ENCODE peak calls at places on chromosomes 1 and 21, in four cellular contexts. M is K562, Y is HEK293T, D is HepG2. C is an unnamed sample.
A peak's percentile ranks its signal among the peaks of the same experiment; 100 is the strongest.

GRCh38 chr1:13593511-13594131 is 10.0 kb downstream of the PDPN start:
- DNase-seq in M (no peak), Y (no peak), D (no peak), C (no peak)

GRCh38 chr1:212667223-212668139 is 32.2 kb downstream of the BATF3 start:
- DNase-seq in M (no peak), Y (no peak), D (peak; percentile 42), C (no peak)

GRCh38 chr1:160101717-160102522 is 3.5 kb upstream of the IGSF8 start:
- DNase-seq in M (no peak), Y (no peak), D (no peak), C (no peak)

GRCh38 chr1:24536391-24536840 is 19.5 kb upstream of the NCMAP start:
- DNase-seq in M (no peak), Y (no peak), D (peak; percentile 35), C (peak; percentile 82)

GRCh38 chr1:54280652-54281051 is 80.7 kb downstream of the MRPL37 start:
- DNase-seq in M (no peak), Y (no peak), D (no peak), C (no peak)

GRCh38 chr1:103489881-103490280 is 35.6 kb upstream of the RNPC3 start:
- DNase-seq in M (no peak), Y (peak; percentile 8), D (no peak), C (no peak)

GRCh38 chr1:29417971-29418370 is 181.6 kb downstream of the PTPRU start:
- DNase-seq in M (no peak), Y (no peak), D (no peak), C (no peak)

GRCh38 chr21:16912075-16912474 is 600.8 kb upstream of the CXADR start:
- DNase-seq in M (no peak), Y (no peak), D (no peak), C (no peak)

GRCh38 chr1:16926491-16927195 is 4.9 kb downstream of the CROCC start:
- DNase-seq in M (no peak), Y (no peak), D (no peak), C (no peak)

GRCh38 chr1:198986442-198986841 is 347.6 kb downstream of the PTPRC start:
- DNase-seq in M (no peak), Y (no peak), D (no peak), C (no peak)

GRCh38 chr1:2275796-2276536 is 47.8 kb downstream of the SKI start:
- DNase-seq in M (peak; percentile 51), Y (no peak), D (no peak), C (no peak)

GRCh38 chr1:60277269-60277668 is 203.7 kb upstream of the C1orf87 start:
- DNase-seq in M (no peak), Y (no peak), D (no peak), C (no peak)

GRCh38 chr1:44220001-44220751 is 6.9 kb downstream of the DMAP1 start:
- DNase-seq in M (no peak), Y (no peak), D (no peak), C (no peak)

GRCh38 chr1:1776672-1777393 is 1.4 kb downstream of the NADK start:
- DNase-seq in M (no peak), Y (no peak), D (no peak), C (no peak)

GRCh38 chr1:213275293-213275692 is 224.3 kb downstream of the RPS6KC1 start:
- DNase-seq in M (no peak), Y (no peak), D (no peak), C (no peak)

GRCh38 chr1:208239518-208240381 is 4.4 kb downstream of the PLXNA2 start:
- DNase-seq in M (no peak), Y (no peak), D (peak; percentile 54), C (no peak)

GRCh38 chr1:181310560-181310959 is 172.8 kb upstream of the CACNA1E start:
- DNase-seq in M (no peak), Y (no peak), D (peak; percentile 50), C (no peak)
- TF ChIP-seq FOXK2 in M (no peak), Y (no peak), D (no peak), C (no peak)

DNA sequence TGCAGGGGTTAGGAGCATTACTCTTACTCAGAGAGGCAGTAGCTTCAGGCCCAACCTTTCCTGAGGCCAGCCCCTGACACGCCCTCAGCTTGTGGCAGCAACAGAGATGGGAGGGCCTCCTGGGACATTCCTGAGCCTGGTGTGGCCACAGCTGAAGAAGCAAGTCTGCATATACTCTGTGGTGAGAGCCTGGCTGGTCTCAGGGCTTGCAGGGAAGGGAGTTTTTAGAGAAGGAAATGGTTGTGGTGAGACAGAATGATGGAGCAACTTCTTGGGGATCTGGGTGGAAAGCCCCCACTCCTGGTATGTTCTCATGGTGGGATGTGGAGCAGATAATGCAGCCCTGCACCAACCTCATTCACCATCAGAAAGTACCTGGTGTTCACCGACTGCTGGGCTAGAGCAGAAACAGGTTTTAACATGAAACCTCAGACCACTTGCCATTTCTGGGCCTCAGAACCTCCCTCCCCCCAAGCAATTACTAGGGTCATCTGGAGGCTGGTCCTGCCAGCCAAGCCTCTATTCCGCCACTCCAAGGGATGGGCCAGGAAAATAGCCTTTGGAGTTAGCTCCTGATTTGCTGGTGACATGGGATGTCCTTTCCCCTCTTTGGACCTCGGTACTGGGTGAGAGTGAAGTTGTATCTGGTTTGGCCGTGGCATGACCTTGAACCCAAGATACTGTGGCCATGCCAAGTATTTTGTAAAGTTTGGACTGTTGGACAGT is 28.0 kb upstream of the RNF19B start:
- DNase-seq in M (peak; percentile 65), Y (peak; percentile 74), D (peak; percentile 26), C (peak; percentile 98)
- TF ChIP-seq FOXK2 in M (no peak), Y (no peak), D (no peak), C (no peak)

GRCh38 chr1:173253046-173253445 is 45.9 kb upstream of the TNFSF4 start:
- DNase-seq in M (no peak), Y (no peak), D (no peak), C (no peak)
- TF ChIP-seq FOXK2 in M (no peak), Y (no peak), D (no peak), C (no peak)

GRCh38 chr1:185559151-185559550 is 175.0 kb upstream of the HMCN1 start:
- DNase-seq in M (no peak), Y (no peak), D (no peak), C (no peak)
- TF ChIP-seq FOXK2 in M (no peak), Y (no peak), D (no peak), C (no peak)

GRCh38 chr1:228158690-228159665 is 6.6 kb upstream of the IBA57 start:
- DNase-seq in M (no peak), Y (no peak), D (no peak), C (no peak)
- TF ChIP-seq FOXK2 in M (no peak), Y (no peak), D (no peak), C (no peak)

DNA sequence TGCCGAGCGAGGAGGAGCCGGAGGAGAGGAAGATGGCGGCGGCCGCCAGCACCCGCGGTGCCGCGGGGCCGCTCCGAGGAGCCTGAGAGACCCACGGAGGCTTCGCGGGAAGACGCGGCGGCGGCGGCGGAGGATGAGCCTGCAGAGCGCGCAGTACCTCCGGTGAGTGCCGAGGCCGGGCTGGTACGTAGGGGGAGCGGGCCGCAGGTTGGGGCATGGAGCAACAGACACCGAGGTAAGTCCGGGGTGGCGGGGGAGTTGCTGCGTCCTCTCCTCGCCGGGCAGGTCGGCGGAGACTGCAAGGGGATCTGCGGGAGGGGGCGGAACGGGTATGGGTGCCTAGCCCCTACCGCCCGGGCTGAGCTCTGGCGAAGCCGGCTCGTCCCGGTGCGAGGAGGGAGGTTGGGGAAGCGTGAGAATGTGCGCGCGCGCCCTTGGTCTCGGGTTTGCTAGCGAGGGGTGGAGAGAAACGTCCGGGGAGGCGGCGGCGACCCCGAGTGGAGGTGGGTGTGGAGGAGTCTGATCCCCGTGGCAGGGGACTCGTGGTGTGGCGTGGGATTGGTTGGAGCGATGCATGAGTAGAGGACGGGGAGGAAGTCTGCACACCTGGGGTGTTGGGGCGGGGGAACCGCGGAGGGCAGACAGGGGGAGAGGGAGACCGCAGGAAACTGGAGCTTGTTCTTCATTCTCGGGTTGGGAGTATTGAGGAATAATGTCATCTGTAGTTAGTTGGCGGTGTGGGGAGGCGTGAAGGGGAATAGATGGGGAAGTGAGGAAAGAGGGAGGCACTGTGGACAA is at the start of gene SMG7:
- DNase-seq in M (peak; percentile 72), Y (peak; percentile 55), D (no peak), C (no peak)
- TF ChIP-seq FOXK2 in M (no peak), Y (no peak), D (no peak), C (no peak)

GRCh38 chr1:8903410-8903809 is 24.9 kb upstream of the ENO1 start:
- DNase-seq in M (no peak), Y (no peak), D (no peak), C (no peak)
- TF ChIP-seq FOXK2 in M (no peak), Y (no peak), D (no peak), C (no peak)

GRCh38 chr1:245901565-245901964 is 605.5 kb downstream of the SMYD3 start:
- DNase-seq in M (no peak), Y (no peak), D (no peak), C (no peak)
- TF ChIP-seq FOXK2 in M (no peak), Y (no peak), D (no peak), C (no peak)